ENCODE peak calls at places on chromosomes 7 and 10, in four cellular contexts. Z is esophagus muscularis mucosa, I is tibial nerve, M is sigmoid colon. F is an unnamed sample.

GRCh38 chr10:110260746-110261477 is 43.8 kb downstream of the SMNDC1 start:
- DNase-seq in Z (no peak), I (no peak), M (no peak), F (no peak)

GRCh38 chr7:104985259-104985617 is 28.8 kb upstream of the KMT2E start:
- DNase-seq in Z (no peak), I (peak; percentile 5), M (no peak), F (no peak)

GRCh38 chr10:110416776-110417732 is 80.7 kb upstream of the DUSP5 start:
- DNase-seq in Z (no peak), I (no peak), M (no peak), F (peak; percentile 81)

GRCh38 chr10:58054881-58055280 is 212.8 kb downstream of the IPMK start:
- DNase-seq in Z (no peak), I (no peak), M (no peak), F (no peak)

GRCh38 chr7:954330-955238 is at the start of gene ADAP1:
- DNase-seq in Z (no peak), I (no peak), M (peak; percentile 67), F (peak; percentile 62)

GRCh38 chr10:124878457-124878739 is 63.5 kb upstream of the ZRANB1 start:
- DNase-seq in Z (no peak), I (no peak), M (no peak), F (no peak)

GRCh38 chr7:132138817-132139216 is 437.5 kb downstream of the PLXNA4 start:
- DNase-seq in Z (no peak), I (no peak), M (no peak), F (no peak)

GRCh38 chr7:81802251-81802650 is 32.4 kb upstream of the HGF start:
- DNase-seq in Z (no peak), I (no peak), M (no peak), F (no peak)

GRCh38 chr10:96585726-96586418 is 940 bp downstream of the TM9SF3 start:
- DNase-seq in Z (no peak), I (no peak), M (no peak), F (peak; percentile 78)

GRCh38 chr7:92527300-92528187 is 776 bp downstream of the PEX1 start:
- DNase-seq in Z (no peak), I (peak; percentile 7), M (no peak), F (peak; percentile 56)

GRCh38 chr7:84701524-84702306 is 485.1 kb downstream of the SEMA3D start:
- DNase-seq in Z (no peak), I (no peak), M (no peak), F (peak; percentile 21)

GRCh38 chr7:26522633-26523032 is 231.0 kb downstream of the SNX10 start:
- DNase-seq in Z (no peak), I (no peak), M (no peak), F (no peak)

GRCh38 chr10:15624405-15625191 is 95.1 kb downstream of the ITGA8 start:
- DNase-seq in Z (no peak), I (no peak), M (no peak), F (no peak)

GRCh38 chr7:24992314-24992713 is 12.3 kb upstream of the OSBPL3 start:
- DNase-seq in Z (no peak), I (no peak), M (no peak), F (no peak)

GRCh38 chr10:76024460-76025123 is 593.2 kb downstream of the LRMDA start:
- DNase-seq in Z (no peak), I (no peak), M (no peak), F (no peak)

GRCh38 chr7:14385074-14385473 is 395.6 kb upstream of the ETV1 start:
- DNase-seq in Z (no peak), I (no peak), M (no peak), F (no peak)

GRCh38 chr7:30177186-30177585 is 42.4 kb downstream of the MTURN start:
- DNase-seq in Z (no peak), I (no peak), M (no peak), F (no peak)

GRCh38 chr7:584122-584465 is 64.4 kb upstream of the PDGFA start:
- DNase-seq in Z (no peak), I (no peak), M (no peak), F (peak; percentile 44)

GRCh38 chr7:23298141-23298851 is 843 bp upstream of the MALSU1 start:
- DNase-seq in Z (no peak), I (no peak), M (no peak), F (no peak)

GRCh38 chr7:103113164-103113563 is 35.7 kb downstream of the NAPEPLD start:
- DNase-seq in Z (no peak), I (no peak), M (no peak), F (no peak)

GRCh38 chr10:11824825-11825224 is 1.7 kb downstream of the PROSER2 start:
- DNase-seq in Z (no peak), I (no peak), M (no peak), F (no peak)

GRCh38 chr7:1607686-1608085 is 37.9 kb upstream of the PSMG3 start:
- DNase-seq in Z (no peak), I (no peak), M (no peak), F (no peak)

GRCh38 chr10:88395677-88396076 is 187.4 kb downstream of the RNLS start:
- DNase-seq in Z (no peak), I (no peak), M (no peak), F (no peak)

GRCh38 chr7:117381357-117381756 is 45.9 kb downstream of the ASZ1 start:
- DNase-seq in Z (no peak), I (no peak), M (no peak), F (no peak)

GRCh38 chr7:102306916-102307677 is 20.4 kb downstream of the SH2B2 start:
- DNase-seq in Z (no peak), I (peak; percentile 37), M (no peak), F (peak; percentile 89)

GRCh38 chr10:127860632-127861031 is 32.1 kb downstream of the CLRN3 start:
- DNase-seq in Z (no peak), I (no peak), M (no peak), F (no peak)

GRCh38 chr7:158829021-158829341 is 328 bp downstream of the ESYT2 start:
- DNase-seq in Z (peak; percentile 90), I (no peak), M (no peak), F (no peak)

GRCh38 chr10:95333997-95334792 is 43.4 kb upstream of the PDLIM1 start:
- DNase-seq in Z (no peak), I (peak; percentile 46), M (peak; percentile 88), F (peak; percentile 57)

GRCh38 chr10:128525444-128525843 is 399.2 kb upstream of the MKI67 start:
- DNase-seq in Z (no peak), I (no peak), M (no peak), F (no peak)

GRCh38 chr7:159201722-159202330 is 57.2 kb upstream of the VIPR2 start:
- DNase-seq in Z (peak; percentile 86), I (no peak), M (no peak), F (no peak)

GRCh38 chr7:141575654-141576448 is 24.6 kb downstream of the AGK start:
- DNase-seq in Z (peak; percentile 29), I (no peak), M (no peak), F (no peak)

GRCh38 chr10:3764626-3765375 is 20.2 kb downstream of the KLF6 start:
- DNase-seq in Z (no peak), I (no peak), M (no peak), F (peak; percentile 46)

GRCh38 chr10:28719789-28720436 is 42.6 kb downstream of the BAMBI start:
- DNase-seq in Z (no peak), I (no peak), M (no peak), F (no peak)

GRCh38 chr7:90995996-90996395 is 268.2 kb upstream of the FZD1 start:
- DNase-seq in Z (no peak), I (no peak), M (no peak), F (no peak)

GRCh38 chr10:34696423-34696822 is 118.7 kb downstream of the PARD3 start:
- DNase-seq in Z (no peak), I (no peak), M (no peak), F (no peak)

GRCh38 chr7:97620495-97620894 is 111.4 kb upstream of the TAC1 start:
- DNase-seq in Z (no peak), I (no peak), M (no peak), F (no peak)
- TF ChIP-seq EP300 in Z (no peak), I (no peak), M (no peak), F (no peak)

DNA sequence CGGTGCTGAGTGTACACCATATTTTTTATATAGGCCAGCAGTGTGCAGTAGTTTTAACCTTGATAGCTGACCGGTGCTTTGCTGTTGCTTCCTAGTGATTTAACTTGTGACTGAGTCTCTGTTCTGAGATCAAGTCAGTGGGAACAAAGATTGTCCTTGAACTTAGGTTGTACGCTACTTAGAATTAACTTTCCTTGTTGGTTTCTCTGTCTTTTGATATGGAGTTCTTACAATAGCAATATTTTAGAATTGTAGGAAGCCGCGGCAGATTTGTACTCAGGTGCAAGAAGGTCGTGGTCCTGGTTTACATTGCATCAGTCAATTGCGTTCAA is 1.3 kb downstream of the DDX21 start:
- DNase-seq in Z (no peak), I (no peak), M (no peak), F (no peak)
- H3K27ac ChIP-seq in Z (peak overlapping the region; percentile 92), I (peak overlapping the region; percentile 86), M (peak overlapping the region; percentile 96), F (peak overlapping the region; percentile 98)

GRCh38 chr10:43809211-43809930 is 160.7 kb upstream of the ZNF32 start:
- DNase-seq in Z (peak; percentile 60), I (peak; percentile 45), M (no peak), F (no peak)
- H3K4me3 ChIP-seq in Z (no peak overlapping the region), I (no peak overlapping the region), M (no peak overlapping the region), F (no peak overlapping the region)

GRCh38 chr10:71221586-71222202 is 9.3 kb downstream of the UNC5B start:
- DNase-seq in Z (no peak), I (no peak), M (peak; percentile 9), F (no peak)

GRCh38 chr10:71222541-71223364 is 10.4 kb downstream of the UNC5B start:
- DNase-seq in Z (no peak), I (no peak), M (peak; percentile 48), F (no peak)

GRCh38 chr10:71225291-71226058 is 13.1 kb downstream of the UNC5B start:
- DNase-seq in Z (no peak), I (no peak), M (peak; percentile 50), F (no peak)

GRCh38 chr10:71220689-71221540 is 8.5 kb downstream of the UNC5B start:
- DNase-seq in Z (no peak), I (no peak), M (peak; percentile 50), F (no peak)

GRCh38 chr10:71223365-71224058 is 11.1 kb downstream of the UNC5B start:
- DNase-seq in Z (no peak), I (no peak), M (peak; percentile 50), F (no peak)
- TF ChIP-seq EP300 in Z (no peak), I (no peak), M (no peak), F (no peak)

GRCh38 chr10:71981868-71982230 is 17.7 kb downstream of the CHST3 start:
- DNase-seq in Z (no peak), I (no peak), M (no peak), F (no peak)

GRCh38 chr10:71980181-71981023 is 16.2 kb downstream of the CHST3 start:
- DNase-seq in Z (no peak), I (no peak), M (no peak), F (no peak)

GRCh38 chr10:71979692-71980062 is 15.5 kb downstream of the CHST3 start:
- DNase-seq in Z (no peak), I (no peak), M (no peak), F (no peak)

GRCh38 chr10:71982269-71983178 is 18.3 kb downstream of the CHST3 start:
- DNase-seq in Z (no peak), I (no peak), M (peak; percentile 50), F (no peak)

GRCh38 chr10:71981024-71981867 is 17.1 kb downstream of the CHST3 start:
- DNase-seq in Z (no peak), I (no peak), M (peak; percentile 81), F (no peak)
- H3K27ac ChIP-seq in Z (peak overlapping the region; percentile 85), I (peak overlapping the region; percentile 98), M (peak overlapping the region; percentile 90), F (peak overlapping the region; percentile 82)

F was measured in transverse colon.